ENCODE peak calls at places on chromosome 1, in ten cellular contexts. R is B cell; L is GDM1; M is NCI-H1694 treated with DMSO at 0.1 percent for 48 hours; Y is NCI-H774; Q is activated naive CD8-positive, alpha-beta T cell treated with anti-CD3 and anti-CD28 coated beads for 36 hours; D is anterior cingulate cortex; C is erythroblast; V is iPS-NIHi11; N is tibial nerve. Z is an unnamed sample.

GRCh38 chr1:23370270-23370743 is 671 bp upstream of the ZNF436 start:
- DNase-seq in R (no peak), L (no peak), M (no peak), Y (no peak), Q (no peak), D (no peak), C (no peak), V (no peak), N (no peak), Z (no peak)

GRCh38 chr1:154170547-154171221 is 15.8 kb upstream of the NUP210L start:
- DNase-seq in R (no peak), L (no peak), M (no peak), Y (no peak), Q (peak), D (no peak), C (peak), V (no peak), N (no peak), Z (no peak)

GRCh38 chr1:181152892-181153633 is 64.6 kb downstream of the IER5 start:
- DNase-seq in R (peak), L (peak), M (no peak), Y (no peak), Q (no peak), D (peak), C (peak), V (no peak), N (peak), Z (peak)

GRCh38 chr1:234584926-234585325 is 25.1 kb downstream of the IRF2BP2 start:
- DNase-seq in R (no peak), L (no peak), M (no peak), Y (no peak), Q (no peak), D (no peak), C (peak), V (no peak), N (no peak), Z (no peak)

GRCh38 chr1:14887044-14887443 is 266.5 kb upstream of the TMEM51 start:
- DNase-seq in R (no peak), L (no peak), M (no peak), Y (no peak), Q (no peak), D (no peak), C (no peak), V (no peak), N (no peak), Z (no peak)

GRCh38 chr1:59730302-59730701 is 84.4 kb upstream of the HOOK1 start:
- DNase-seq in R (no peak), L (no peak), M (no peak), Y (no peak), Q (no peak), D (no peak), C (no peak), V (no peak), N (no peak), Z (no peak)

GRCh38 chr1:79006564-79006963 is at the start of gene ADGRL4:
- DNase-seq in R (no peak), L (no peak), M (no peak), Y (no peak), Q (no peak), D (no peak), C (no peak), V (peak), N (no peak), Z (no peak)

GRCh38 chr1:161238039-161238473 is at the start of gene NR1I3:
- DNase-seq in R (no peak), L (no peak), M (no peak), Y (no peak), Q (no peak), D (no peak), C (no peak), V (no peak), N (no peak), Z (no peak)

GRCh38 chr1:241639040-241639652 is 1.0 kb downstream of the CHML start:
- DNase-seq in R (no peak), L (no peak), M (no peak), Y (no peak), Q (no peak), D (no peak), C (peak), V (no peak), N (no peak), Z (peak)

GRCh38 chr1:171852273-171852672 is 11.0 kb downstream of the DNM3 start:
- DNase-seq in R (no peak), L (no peak), M (no peak), Y (no peak), Q (no peak), D (no peak), C (no peak), V (no peak), N (no peak), Z (no peak)